ENCODE peak calls at places on chromosome 22, in six cellular contexts. S is cardiac muscle cell, R is heart left ventricle, Q is astrocyte, U is IMR-90, Z is GM23338. N is an unnamed sample.

GRCh38 chr22:19507534-19507861 is 16.7 kb downstream of the CLDN5 start:
- DNase-seq in S (no peak), R (no peak), Q (no peak), U (no peak), Z (no peak), N (no peak)

GRCh38 chr22:17706947-17707346 is 67.3 kb downstream of the BID start:
- DNase-seq in S (no peak), R (no peak), Q (no peak), U (no peak), Z (no peak), N (no peak)

GRCh38 chr22:48633996-48634836 is 1193.5 kb downstream of the BRD1 start:
- DNase-seq in S (no peak), R (no peak), Q (no peak), U (no peak), Z (no peak), N (no peak)

GRCh38 chr22:44369241-44369652 is 56.5 kb upstream of the SHISAL1 start:
- DNase-seq in S (no peak), R (peak; percentile 23), Q (no peak), U (no peak), Z (peak; percentile 77), N (no peak)

GRCh38 chr22:28231423-28231822 is 312.4 kb upstream of the PITPNB start:
- DNase-seq in S (peak; percentile 56), R (no peak), Q (peak; percentile 80), U (peak; percentile 52), Z (peak; percentile 68), N (no peak)

GRCh38 chr22:27799334-27800249 is 2.0 kb downstream of the MN1 start:
- DNase-seq in S (peak; percentile 62), R (no peak), Q (no peak), U (no peak), Z (no peak), N (no peak)

GRCh38 chr22:10778296-10778814 is 4749.6 kb upstream of the OR11H1 start:
- DNase-seq in S (no peak), R (no peak), Q (no peak), U (no peak), Z (no peak), N (no peak)

GRCh38 chr22:42327462-42328129 is 57.1 kb upstream of the TCF20 start:
- DNase-seq in S (no peak), R (no peak), Q (no peak), U (no peak), Z (no peak), N (no peak)

GRCh38 chr22:35183917-35184316 is 73.4 kb upstream of the HMGXB4 start:
- DNase-seq in S (no peak), R (no peak), Q (no peak), U (no peak), Z (no peak), N (no peak)

GRCh38 chr22:42949159-42949558 is 65.8 kb downstream of the PACSIN2 start:
- DNase-seq in S (no peak), R (peak; percentile 69), Q (peak; percentile 64), U (peak; percentile 69), Z (no peak), N (peak; percentile 70)

GRCh38 chr22:41215926-41216325 is 10.8 kb downstream of the L3MBTL2 start:
- DNase-seq in S (no peak), R (no peak), Q (no peak), U (no peak), Z (no peak), N (no peak)

GRCh38 chr22:25060522-25061071 is 108.1 kb downstream of the KIAA1671 start:
- DNase-seq in S (no peak), R (no peak), Q (no peak), U (no peak), Z (no peak), N (no peak)

GRCh38 chr22:43004362-43005035 is 10.4 kb downstream of the PACSIN2 start:
- DNase-seq in S (no peak), R (no peak), Q (peak; percentile 77), U (no peak), Z (no peak), N (no peak)

GRCh38 chr22:39176673-39177455 is 24.4 kb upstream of the CBX7 start:
- DNase-seq in S (no peak), R (no peak), Q (no peak), U (no peak), Z (peak; percentile 33), N (no peak)

GRCh38 chr22:21713428-21714058 is 22.1 kb downstream of the YPEL1 start:
- DNase-seq in S (no peak), R (no peak), Q (no peak), U (no peak), Z (no peak), N (peak; percentile 27)
- H3K4me3 ChIP-seq in S (no peak overlapping the region), R (no peak overlapping the region), Q (no peak overlapping the region), U (no peak overlapping the region), Z (no peak overlapping the region), N (no peak overlapping the region)

GRCh38 chr22:23519442-23520177 is 60.5 kb downstream of the IGLL1 start:
- DNase-seq in S (no peak), R (no peak), Q (no peak), U (no peak), Z (no peak), N (no peak)

GRCh38 chr22:23522642-23523251 is 57.3 kb downstream of the IGLL1 start:
- DNase-seq in S (peak; percentile 63), R (no peak), Q (no peak), U (no peak), Z (peak; percentile 27), N (no peak)

GRCh38 chr22:23520875-23521441 is 59.1 kb downstream of the IGLL1 start:
- DNase-seq in S (no peak), R (no peak), Q (no peak), U (peak; percentile 29), Z (no peak), N (no peak)

GRCh38 chr22:23523746-23524145 is 56.3 kb downstream of the IGLL1 start:
- DNase-seq in S (no peak), R (no peak), Q (no peak), U (no peak), Z (no peak), N (no peak)

DNA sequence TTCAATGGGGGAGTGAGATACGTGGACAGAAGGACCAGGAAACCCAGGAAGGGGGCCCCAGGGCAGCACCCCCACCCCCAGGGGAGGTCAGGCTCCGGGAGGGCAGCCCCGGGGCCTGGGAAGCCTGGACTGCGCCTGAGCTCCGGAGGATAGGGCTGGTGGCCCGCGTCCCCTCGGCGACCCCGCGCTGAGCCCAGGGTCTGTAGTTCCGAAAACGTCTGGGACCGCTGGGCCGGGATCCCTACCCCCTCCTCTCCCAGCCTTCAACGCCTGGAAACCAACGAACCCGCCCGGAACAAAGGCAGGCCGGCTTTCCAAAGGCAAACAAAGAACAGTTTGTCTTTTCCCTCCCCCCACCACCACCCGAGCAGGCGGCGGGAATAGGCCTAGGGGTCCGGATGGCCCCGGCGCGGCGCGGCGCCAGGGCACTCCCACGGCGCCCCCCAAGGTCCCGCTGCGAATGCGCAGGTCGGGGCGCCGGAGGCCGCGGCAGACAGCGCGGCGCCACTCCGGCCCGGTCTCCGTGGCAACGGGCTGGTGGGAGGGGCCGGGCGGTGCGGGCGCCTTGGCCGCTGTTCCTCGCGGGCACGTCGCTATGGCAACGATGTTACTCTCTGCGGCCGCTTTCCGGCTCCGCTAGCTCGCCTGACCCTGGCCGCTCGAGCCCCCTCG is 58.5 kb downstream of the IGLL1 start:
- DNase-seq in S (peak; percentile 99), R (peak; percentile 91), Q (peak; percentile 69), U (peak; percentile 75), Z (peak; percentile 97), N (peak; percentile 38)
- TF ChIP-seq CTCF in S (no peak), R (no peak), Q (no peak), U (peak; percentile 16), Z (no peak), N (no peak)

GRCh38 chr22:47445212-47445611 is 682.8 kb downstream of the TBC1D22A start:
- DNase-seq in S (no peak), R (no peak), Q (no peak), U (no peak), Z (no peak), N (no peak)
- H3K27me3 ChIP-seq in S (no peaks in the 10 kb centered on the region), R (no peaks in the 10 kb centered on the region), Q (no peaks in the 10 kb centered on the region), U (no peaks in the 10 kb centered on the region), Z (no peaks in the 10 kb centered on the region), N (no peaks in the 10 kb centered on the region)

GRCh38 chr22:30268331-30268730 is 1.7 kb upstream of the OSM start:
- DNase-seq in S (no peak), R (no peak), Q (no peak), U (no peak), Z (no peak), N (no peak)

GRCh38 chr22:30265851-30266444 is 703 bp downstream of the OSM start:
- DNase-seq in S (no peak), R (peak; percentile 72), Q (no peak), U (no peak), Z (no peak), N (no peak)

GRCh38 chr22:30266445-30267381 is at the start of gene OSM:
- DNase-seq in S (no peak), R (peak; percentile 68), Q (no peak), U (no peak), Z (no peak), N (no peak)

GRCh38 chr22:30265131-30265720 is 1.4 kb downstream of the OSM start:
- DNase-seq in S (no peak), R (no peak), Q (no peak), U (no peak), Z (no peak), N (no peak)

GRCh38 chr22:30267382-30268302 is 991 bp upstream of the OSM start:
- DNase-seq in S (no peak), R (no peak), Q (no peak), U (no peak), Z (no peak), N (no peak)
- H3K4me3 ChIP-seq in S (no peak overlapping the region), R (no peak overlapping the region), Q (no peak overlapping the region), U (no peak overlapping the region), Z (no peak overlapping the region), N (no peak overlapping the region)

DNA sequence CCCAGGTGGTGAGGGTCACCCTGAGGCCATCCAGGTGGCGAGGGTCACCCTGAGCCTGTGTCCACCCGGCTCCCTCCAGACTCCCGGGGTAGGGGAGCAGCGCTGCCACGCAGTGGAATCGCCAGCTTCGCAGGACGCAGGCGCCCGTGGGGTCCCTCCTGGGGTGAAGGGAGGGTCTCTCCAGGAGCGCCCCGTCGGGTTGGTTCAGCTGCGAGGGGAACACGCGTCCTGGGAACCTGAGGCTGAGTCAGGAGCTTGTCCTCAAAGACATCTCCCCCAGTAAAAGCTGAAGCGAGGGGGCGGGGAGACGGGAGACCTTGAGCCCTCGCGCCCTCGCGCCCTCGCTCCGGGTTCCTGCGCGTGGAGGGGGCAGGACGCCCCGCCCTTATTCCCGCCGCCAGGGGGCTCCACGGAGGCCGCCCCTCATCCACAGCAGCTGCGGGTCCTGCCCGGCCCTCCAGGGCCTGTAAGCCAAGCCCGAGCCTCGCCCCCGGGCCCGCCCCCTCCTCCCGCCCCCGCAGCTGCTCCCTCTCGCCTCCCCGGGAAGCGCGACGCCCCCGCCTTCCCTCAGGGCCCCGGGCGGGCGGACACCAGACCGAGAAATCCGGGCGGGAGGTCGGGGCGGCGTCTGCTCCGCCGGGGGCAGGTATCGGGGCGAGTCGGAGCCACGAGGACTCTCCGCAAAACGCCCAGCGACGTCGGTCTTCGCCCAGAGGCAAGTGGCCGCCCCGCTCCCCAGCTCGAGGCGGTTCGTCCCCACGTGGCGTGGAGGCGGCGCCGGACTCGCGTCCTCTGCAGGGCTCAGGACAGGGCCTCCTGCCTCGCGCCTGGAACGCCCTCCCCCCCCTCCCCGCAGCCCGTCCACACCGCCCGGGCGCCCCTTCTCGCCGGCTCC is 22.8 kb downstream of the PIM3 start:
- DNase-seq in S (no peak), R (no peak), Q (no peak), U (no peak), Z (peak; percentile 65), N (no peak)
- TF ChIP-seq CTCF in S (peak; percentile 45), R (peak; percentile 62), Q (no peak), U (peak; percentile 28), Z (peak; percentile 66), N (peak; percentile 18)